ENCODE peak calls at places on chromosomes 12 and 14, in four cellular contexts. F is left ventricle myocardium inferior, J is dorsolateral prefrontal cortex, N is GM12865. Z is an unnamed sample.

GRCh38 chr12:6306599-6307220 is 3.8 kb upstream of the PLEKHG6 start:
- DNase-seq in F (no peak), J (no peak), N (no peak), Z (peak)

GRCh38 chr12:123690191-123690840 is 19.4 kb downstream of the TCTN2 start:
- DNase-seq in F (no peak), J (peak), N (no peak), Z (peak)

GRCh38 chr12:9941838-9942237 is 9.7 kb upstream of the CLEC2A start:
- DNase-seq in F (no peak), J (no peak), N (no peak), Z (no peak)

GRCh38 chr12:57280234-57281062 is 29.5 kb upstream of the STAC3 start:
- DNase-seq in F (no peak), J (peak), N (peak), Z (peak)

GRCh38 chr14:70555890-70556289 is 21.1 kb upstream of the ADAM20 start:
- DNase-seq in F (peak), J (no peak), N (no peak), Z (peak)

GRCh38 chr12:125185740-125186470 is 120.7 kb downstream of the AACS start:
- DNase-seq in F (peak), J (peak), N (peak), Z (peak)

GRCh38 chr12:113030875-113031525 is 25.5 kb upstream of the DTX1 start:
- DNase-seq in F (no peak), J (no peak), N (peak), Z (peak)

GRCh38 chr12:52126605-52127578 is 47.4 kb downstream of the SMIM41 start:
- DNase-seq in F (peak), J (no peak), N (no peak), Z (no peak)

GRCh38 chr12:122635471-122635870 is 67.7 kb downstream of the HCAR2 start:
- DNase-seq in F (no peak), J (no peak), N (no peak), Z (no peak)

GRCh38 chr12:110704750-110705149 is 15.8 kb upstream of the HVCN1 start:
- DNase-seq in F (no peak), J (no peak), N (peak), Z (peak)

GRCh38 chr12:81078469-81079196 is 754 bp downstream of the ACSS3 start:
- DNase-seq in F (no peak), J (no peak), N (no peak), Z (peak)

GRCh38 chr12:79358716-79359341 is 331.9 kb downstream of the PAWR start:
- DNase-seq in F (no peak), J (no peak), N (no peak), Z (no peak)

GRCh38 chr12:19129486-19130223 is at the start of gene PLEKHA5:
- DNase-seq in F (peak), J (peak), N (peak), Z (peak)

DNA sequence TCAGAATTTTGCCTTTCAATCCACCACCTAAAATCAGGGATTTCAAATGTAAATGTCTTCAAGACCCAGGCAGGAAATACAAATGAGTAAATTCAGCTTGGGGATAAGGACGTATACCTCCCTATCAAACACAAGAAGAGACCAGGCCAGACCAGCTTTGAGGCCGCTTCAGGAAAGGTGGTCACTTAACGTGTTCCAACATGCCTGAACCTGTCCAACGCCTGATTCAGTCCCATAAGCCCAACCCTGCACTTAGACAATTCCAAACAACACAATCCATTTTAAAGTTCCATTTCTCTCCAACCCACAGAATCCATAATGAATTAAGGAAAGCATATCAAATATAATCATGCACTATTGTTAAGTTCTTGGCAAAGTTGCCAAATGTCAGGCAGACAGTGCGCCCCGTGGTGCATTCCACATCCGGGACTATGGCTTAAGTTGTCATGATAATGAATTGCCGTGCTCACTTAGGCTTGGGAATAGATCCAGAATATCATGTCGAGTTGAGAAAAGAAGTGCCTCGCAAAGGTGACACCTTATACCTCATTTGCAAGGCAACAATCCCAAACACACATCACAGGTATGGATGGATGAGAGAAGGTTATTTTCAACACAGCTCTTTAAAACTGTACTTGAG is 35.5 kb downstream of the CCDC60 start:
- DNase-seq in F (no peak), J (no peak), N (no peak), Z (peak)
- H3K4me3 ChIP-seq in F (no peak), J (no peak), N (no peak), Z (no peak)

GRCh38 chr12:77940011-77940423 is 109.3 kb downstream of the NAV3 start:
- DNase-seq in F (no peak), J (no peak), N (peak), Z (peak)
- H3K4me3 ChIP-seq in F (no peak), J (no peak), N (no peak), Z (no peak)

GRCh38 chr14:60655114-60655897 is 6.0 kb upstream of the SIX1 start:
- DNase-seq in F (no peak), J (no peak), N (no peak), Z (no peak)
- H3K4me3 ChIP-seq in F (peak), J (no peak), N (no peak), Z (no peak)

GRCh38 chr12:32110417-32110816 is 3.8 kb downstream of the BICD1 start:
- DNase-seq in F (no peak), J (no peak), N (no peak), Z (no peak)
- H3K4me3 ChIP-seq in F (no peak), J (no peak), N (no peak), Z (no peak)

GRCh38 chr14:48582938-48583337 is 907.5 kb upstream of the MDGA2 start:
- DNase-seq in F (no peak), J (no peak), N (no peak), Z (no peak)

GRCh38 chr14:48575772-48576171 is 900.4 kb upstream of the MDGA2 start:
- DNase-seq in F (no peak), J (no peak), N (no peak), Z (no peak)

GRCh38 chr14:48584031-48584430 is 908.6 kb upstream of the MDGA2 start:
- DNase-seq in F (no peak), J (no peak), N (peak), Z (peak)

GRCh38 chr14:48586099-48586498 is 910.7 kb upstream of the MDGA2 start:
- DNase-seq in F (no peak), J (no peak), N (no peak), Z (no peak)

DNA sequence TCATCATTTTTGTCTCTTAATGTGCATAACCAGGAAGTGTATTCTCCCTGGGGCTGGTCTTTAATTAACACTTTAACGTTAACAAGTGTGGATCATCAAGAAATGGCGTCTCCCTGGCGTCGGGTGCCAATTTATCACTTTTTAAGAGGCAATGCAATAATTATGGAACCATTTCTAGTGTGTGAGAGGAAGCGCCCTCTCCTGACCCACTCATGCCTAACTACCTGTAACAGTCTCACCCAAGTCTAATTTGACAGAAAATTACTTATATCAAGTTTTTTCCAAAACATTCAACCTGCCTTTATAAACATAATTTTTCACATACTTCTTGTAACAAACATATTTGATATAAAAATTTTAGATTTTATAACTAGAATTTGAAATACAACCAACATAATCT is 905.3 kb upstream of the MDGA2 start:
- DNase-seq in F (no peak), J (no peak), N (no peak), Z (no peak)
- H3K4me3 ChIP-seq in F (no peak), J (no peak), N (no peak), Z (no peak)

GRCh38 chr14:24851406-24851805 is 198.5 kb downstream of the STXBP6 start:
- DNase-seq in F (no peak), J (no peak), N (no peak), Z (no peak)
- H3K4me3 ChIP-seq in F (no peak), J (no peak), N (no peak), Z (no peak)

DNA sequence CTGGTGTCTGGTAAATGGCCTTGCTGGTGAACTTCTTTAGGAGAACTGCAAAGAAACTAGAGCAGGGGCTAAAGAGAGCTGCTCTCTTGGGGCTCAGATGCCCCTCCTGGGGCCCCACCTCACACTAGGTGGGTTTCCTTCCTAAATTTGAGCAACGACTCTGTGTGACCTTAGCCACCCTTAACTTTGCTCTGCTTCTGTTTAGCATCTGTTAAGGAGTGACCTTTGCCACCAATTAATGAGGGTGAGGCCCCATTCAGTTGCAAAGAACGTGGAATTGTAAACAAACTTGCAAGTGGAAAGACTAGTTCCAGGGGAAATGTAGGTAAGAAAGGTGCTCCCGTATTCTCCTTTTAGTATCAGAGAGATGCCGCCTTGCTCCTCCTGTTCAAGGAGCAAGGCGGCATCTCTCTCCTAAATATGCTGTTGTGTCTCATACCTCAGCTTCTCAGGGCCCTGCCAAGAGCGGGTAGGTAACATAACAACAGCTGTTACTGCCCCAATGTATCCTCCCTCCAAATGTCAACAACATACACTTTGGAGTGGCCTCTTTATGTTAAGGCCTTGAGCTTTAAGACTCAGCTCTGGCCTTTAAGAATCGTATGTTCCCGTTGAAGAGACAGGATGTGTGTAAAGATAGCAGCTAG is 77.6 kb upstream of the FUT8 start:
- DNase-seq in F (no peak), J (no peak), N (no peak), Z (peak)
- H3K4me3 ChIP-seq in F (no peak), J (no peak), N (no peak), Z (no peak)

Z was measured in epithelial cell of esophagus.